ENCODE peak calls at places on chromosomes 1 and 21, in eight cellular contexts. O is neuronal stem cell, Q is NCI-H774, X is NCI-H748 treated with DMSO at 0.1 percent for 48 hours, Z is NCI-H1092 treated with DMSO at 0.1 percent for 48 hours, I is GM19239, M is NCI-H187 treated with DMSO at 0.1 percent for 48 hours, D is coronary artery. A is an unnamed sample.

GRCh38 chr1:204313675-204314074 is 46.1 kb downstream of the PLEKHA6 start:
- DNase-seq in X (no peak), O (no peak), D (no peak), Z (peak), Q (no peak), M (peak), I (no peak), A (no peak)

GRCh38 chr1:184664042-184664659 is 90.5 kb downstream of the EDEM3 start:
- DNase-seq in O (peak), M (no peak), Q (no peak), D (no peak), X (no peak), I (peak), Z (peak), A (peak)

GRCh38 chr21:26966978-26967913 is at the start of gene ADAMTS5:
- DNase-seq in Q (no peak), M (no peak), Z (no peak), I (no peak), X (no peak), D (peak), O (peak), A (no peak)

GRCh38 chr21:32515869-32516268 is 69.5 kb downstream of the TCP10L start:
- DNase-seq in X (no peak), Q (no peak), O (no peak), I (no peak), D (no peak), M (no peak), Z (no peak), A (no peak)

GRCh38 chr21:25639167-25639921 is at the start of gene JAM2:
- DNase-seq in Q (no peak), X (no peak), Z (peak), D (no peak), I (peak), O (peak), M (no peak), A (peak)

GRCh38 chr1:37177230-37177864 is 143.0 kb upstream of the GRIK3 start:
- DNase-seq in X (no peak), D (no peak), M (no peak), I (peak), Z (peak), Q (peak), O (no peak), A (no peak)

GRCh38 chr1:215081566-215082531 is 688 bp upstream of the KCNK2 start:
- DNase-seq in Q (no peak), D (no peak), Z (no peak), M (no peak), I (no peak), O (peak), X (no peak), A (no peak)

GRCh38 chr1:41880261-41880660 is 38.5 kb downstream of the HIVEP3 start:
- DNase-seq in O (no peak), I (no peak), Z (no peak), Q (no peak), D (no peak), M (no peak), X (no peak), A (no peak)

GRCh38 chr1:161373442-161373841 is 5.8 kb upstream of the CFAP126 start:
- DNase-seq in M (no peak), X (no peak), I (no peak), Q (no peak), O (no peak), D (no peak), Z (no peak), A (no peak)

GRCh38 chr1:41319803-41320711 is 41.2 kb upstream of the FOXO6 start:
- DNase-seq in D (no peak), Q (no peak), I (no peak), O (no peak), X (no peak), Z (no peak), M (no peak), A (no peak)

GRCh38 chr1:62810420-62811274 is 26.7 kb downstream of the ATG4C start:
- DNase-seq in M (no peak), I (peak), Z (no peak), Q (no peak), D (no peak), O (no peak), X (no peak), A (no peak)

GRCh38 chr1:236181059-236181458 is 38.7 kb downstream of the GPR137B start:
- DNase-seq in I (no peak), Z (no peak), X (no peak), O (no peak), M (no peak), D (no peak), Q (no peak), A (no peak)

GRCh38 chr1:94481473-94481933 is 60.1 kb downstream of the F3 start:
- DNase-seq in O (peak), Q (peak), I (peak), Z (peak), D (no peak), X (peak), M (peak), A (peak)

GRCh38 chr1:10779201-10779600 is 17.2 kb downstream of the CASZ1 start:
- DNase-seq in O (no peak), M (no peak), Q (peak), D (no peak), X (no peak), I (no peak), Z (peak), A (no peak)

GRCh38 chr1:47244339-47244862 is 12.4 kb upstream of the TAL1 start:
- DNase-seq in Q (no peak), I (no peak), D (no peak), M (no peak), X (no peak), O (no peak), Z (no peak), A (no peak)

GRCh38 chr1:91781371-91781825 is 104.6 kb downstream of the TGFBR3 start:
- DNase-seq in I (no peak), M (no peak), Q (no peak), Z (no peak), X (no peak), D (no peak), O (no peak), A (no peak)

GRCh38 chr1:41492341-41492848 is 7.9 kb upstream of the EDN2 start:
- DNase-seq in D (no peak), O (no peak), M (no peak), X (peak), Z (no peak), Q (no peak), I (no peak), A (no peak)

GRCh38 chr1:30087465-30087864 is 635.9 kb downstream of the MATN1 start:
- DNase-seq in D (no peak), O (no peak), Q (no peak), Z (peak), X (no peak), M (no peak), I (no peak), A (no peak)

GRCh38 chr21:17758703-17759102 is 60.5 kb downstream of the C21orf91 start:
- DNase-seq in X (no peak), M (no peak), D (no peak), Z (no peak), Q (no peak), O (no peak), I (no peak), A (no peak)

GRCh38 chr1:180720753-180721152 is 88.9 kb downstream of the XPR1 start:
- DNase-seq in I (no peak), D (no peak), O (no peak), X (no peak), Z (no peak), Q (no peak), M (no peak), A (no peak)

GRCh38 chr1:231162970-231163830 is 1.3 kb downstream of the TRIM67 start:
- DNase-seq in O (no peak), Q (no peak), X (no peak), I (no peak), Z (peak), M (no peak), D (no peak), A (no peak)

GRCh38 chr1:214184992-214185391 is 96.0 kb upstream of the SMYD2 start:
- DNase-seq in I (no peak), X (no peak), Q (no peak), D (no peak), M (no peak), O (no peak), Z (no peak), A (no peak)

GRCh38 chr1:160080381-160081100 is 797 bp upstream of the KCNJ9 start:
- DNase-seq in I (no peak), Z (no peak), O (no peak), M (no peak), X (peak), D (no peak), Q (no peak), A (no peak)

GRCh38 chr1:42392923-42393848 is 12.6 kb downstream of the RIMKLA start:
- DNase-seq in O (no peak), M (no peak), I (no peak), Q (no peak), D (no peak), Z (no peak), X (no peak), A (no peak)

GRCh38 chr1:166484871-166485270 is 318.1 kb upstream of the FAM78B start:
- DNase-seq in D (no peak), Q (no peak), M (no peak), X (no peak), I (no peak), Z (no peak), O (no peak), A (no peak)

GRCh38 chr1:43766818-43767525 is 59.6 kb downstream of the ST3GAL3 start:
- DNase-seq in D (no peak), X (no peak), Z (no peak), I (no peak), O (no peak), M (no peak), Q (no peak), A (no peak)

GRCh38 chr21:40567511-40567910 is 279.4 kb downstream of the DSCAM start:
- DNase-seq in Q (no peak), X (no peak), M (no peak), D (no peak), O (no peak), Z (peak), I (no peak), A (no peak)

GRCh38 chr1:25523512-25523911 is 19.9 kb upstream of the LDLRAP1 start:
- DNase-seq in Z (peak), I (no peak), O (peak), Q (no peak), M (no peak), D (no peak), X (no peak), A (no peak)

GRCh38 chr1:1202831-1203560 is 3.4 kb downstream of the TNFRSF18 start:
- DNase-seq in Z (no peak), O (no peak), D (no peak), Q (no peak), I (no peak), M (no peak), X (no peak), A (peak)

GRCh38 chr1:16716691-16717173 is 23.6 kb upstream of the RNU1-4 start:
- DNase-seq in X (no peak), I (no peak), O (no peak), M (no peak), Q (no peak), Z (no peak), D (peak), A (no peak)

GRCh38 chr1:61173118-61173517 is 90.8 kb downstream of the NFIA start:
- DNase-seq in O (no peak), X (no peak), M (no peak), Q (no peak), Z (no peak), D (no peak), I (no peak), A (no peak)

GRCh38 chr1:52967666-52968065 is 40.6 kb downstream of the SCP2 start:
- DNase-seq in M (no peak), O (no peak), Z (no peak), D (no peak), X (no peak), I (no peak), Q (no peak), A (no peak)

GRCh38 chr1:225814381-225814780 is 4.5 kb downstream of the EPHX1 start:
- DNase-seq in D (no peak), X (no peak), O (no peak), Z (no peak), M (no peak), I (no peak), Q (no peak), A (no peak)

GRCh38 chr1:200488375-200489165 is 78.7 kb upstream of the ZNF281 start:
- DNase-seq in M (peak), Q (peak), Z (peak), I (peak), O (peak), X (peak), D (no peak), A (no peak)

GRCh38 chr1:247551716-247552115 is 2.8 kb downstream of the GCSAML start:
- DNase-seq in X (no peak), Q (no peak), D (no peak), M (no peak), O (no peak), I (no peak), Z (no peak), A (no peak)

GRCh38 chr1:12159826-12160225 is 7.0 kb upstream of the TNFRSF1B start:
- DNase-seq in Z (no peak), M (no peak), O (no peak), Q (no peak), D (no peak), X (no peak), I (no peak), A (peak)

GRCh38 chr1:30908446-30908885 is at the start of gene SDC3:
- DNase-seq in O (no peak), I (peak), Z (no peak), Q (peak), D (no peak), X (no peak), M (no peak), A (peak)

GRCh38 chr1:166167395-166167922 is 658 bp upstream of the FAM78B start:
- DNase-seq in O (no peak), M (no peak), X (no peak), Q (peak), I (no peak), D (no peak), Z (no peak), A (no peak)